ENCODE peak calls at places on chromosomes 12 and 14, in nine cellular contexts. Y, K, D, A, C, N, T, P and O are unnamed samples. For H3K9me3, the result is how much of the 10 kb centered on the place peaks cover.

GRCh38 chr14:79712302-79712950 is 498.9 kb downstream of the DIO2 start:
- DNase-seq in Y (no peak), K (peak), D (no peak), A (no peak), C (no peak), N (no peak), T (no peak), P (no peak), O (no peak)

GRCh38 chr14:22131749-22132476 is 457.1 kb downstream of the DAD1 start:
- DNase-seq in Y (no peak), K (peak), D (no peak), A (no peak), C (no peak), N (no peak), T (no peak), P (no peak), O (no peak)

GRCh38 chr12:102522768-102523167 is 42.4 kb upstream of the IGF1 start:
- DNase-seq in Y (no peak), K (no peak), D (no peak), A (no peak), C (no peak), N (no peak), T (no peak), P (no peak), O (no peak)

GRCh38 chr12:53295070-53295890 is at the start of gene PFDN5:
- DNase-seq in Y (peak), K (peak), D (peak), A (peak), C (peak), N (peak), T (peak), P (peak), O (peak)

GRCh38 chr12:50505945-50506344 is 1.2 kb downstream of the DIP2B start:
- DNase-seq in Y (peak), K (peak), D (no peak), A (peak), C (no peak), N (no peak), T (peak), P (no peak), O (no peak)

GRCh38 chr12:101941306-101942000 is 64.1 kb downstream of the DRAM1 start:
- DNase-seq in Y (no peak), K (no peak), D (no peak), A (no peak), C (no peak), N (no peak), T (peak), P (no peak), O (no peak)

GRCh38 chr12:87405918-87406317 is 623.3 kb downstream of the C12orf50 start:
- DNase-seq in Y (peak), K (no peak), D (no peak), A (no peak), C (no peak), N (no peak), T (no peak), P (no peak), O (no peak)

GRCh38 chr14:70856851-70857498 is 47.7 kb upstream of the MAP3K9 start:
- DNase-seq in Y (peak), K (no peak), D (no peak), A (no peak), C (no peak), N (no peak), T (peak), P (no peak), O (no peak)

GRCh38 chr12:116813271-116814041 is 67.8 kb downstream of the HRK start:
- DNase-seq in Y (no peak), K (no peak), D (peak), A (no peak), C (no peak), N (no peak), T (no peak), P (no peak), O (peak)

GRCh38 chr12:53005215-53005985 is 856 bp upstream of the EIF4B start:
- DNase-seq in Y (peak), K (peak), D (no peak), A (peak), C (peak), N (peak), T (peak), P (no peak), O (no peak)

GRCh38 chr12:49838973-49839633 is 3.8 kb downstream of the BCDIN3D start:
- DNase-seq in Y (peak), K (peak), D (peak), A (peak), C (no peak), N (no peak), T (peak), P (no peak), O (peak)

GRCh38 chr14:95697764-95698163 is 11.5 kb downstream of the TCL1B start:
- DNase-seq in Y (no peak), K (no peak), D (no peak), A (no peak), C (no peak), N (no peak), T (no peak), P (no peak), O (no peak)

GRCh38 chr14:53999061-53999488 is 42.5 kb upstream of the BMP4 start:
- DNase-seq in Y (peak), K (peak), D (no peak), A (peak), C (no peak), N (no peak), T (peak), P (peak), O (no peak)

GRCh38 chr14:30375280-30375892 is 183.6 kb upstream of the G2E3 start:
- DNase-seq in Y (peak), K (peak), D (peak), A (peak), C (no peak), N (peak), T (peak), P (no peak), O (no peak)

GRCh38 chr14:70472253-70473159 is 20.5 kb downstream of the ADAM21 start:
- DNase-seq in Y (no peak), K (no peak), D (no peak), A (no peak), C (no peak), N (no peak), T (no peak), P (no peak), O (no peak)

GRCh38 chr14:61547186-61548121 is 147.9 kb upstream of the HIF1A start:
- DNase-seq in Y (peak), K (no peak), D (no peak), A (peak), C (no peak), N (no peak), T (peak), P (no peak), O (peak)

GRCh38 chr12:53502983-53503728 is 2.1 kb downstream of the TARBP2 start:
- DNase-seq in Y (no peak), K (no peak), D (no peak), A (no peak), C (no peak), N (peak), T (no peak), P (no peak), O (no peak)

GRCh38 chr14:74890262-74890661 is 8.5 kb downstream of the DLST start:
- DNase-seq in Y (no peak), K (no peak), D (no peak), A (no peak), C (no peak), N (no peak), T (no peak), P (no peak), O (no peak)

GRCh38 chr14:22314183-22314820 is 274.7 kb downstream of the DAD1 start:
- DNase-seq in Y (peak), K (peak), D (peak), A (peak), C (no peak), N (peak), T (peak), P (no peak), O (no peak)

GRCh38 chr14:61472801-61473376 is 151.5 kb downstream of the PRKCH start:
- DNase-seq in Y (peak), K (no peak), D (no peak), A (no peak), C (no peak), N (no peak), T (peak), P (no peak), O (no peak)

GRCh38 chr12:108822458-108823205 is 34.8 kb downstream of the SSH1 start:
- DNase-seq in Y (peak), K (no peak), D (no peak), A (no peak), C (no peak), N (no peak), T (no peak), P (no peak), O (peak)

GRCh38 chr12:84058136-84058535 is 854.5 kb downstream of the SLC6A15 start:
- DNase-seq in Y (peak), K (peak), D (no peak), A (no peak), C (no peak), N (no peak), T (no peak), P (no peak), O (no peak)

GRCh38 chr12:75650989-75651695 is 139.7 kb upstream of the KRR1 start:
- DNase-seq in Y (peak), K (no peak), D (no peak), A (no peak), C (no peak), N (peak), T (no peak), P (no peak), O (no peak)

GRCh38 chr12:28202374-28203130 is 12.3 kb downstream of the CCDC91 start:
- DNase-seq in Y (no peak), K (no peak), D (no peak), A (peak), C (no peak), N (no peak), T (no peak), P (no peak), O (no peak)
- H3K9me3 ChIP-seq in Y (under half), K (under half), D (under half), A (under half), C (under half), N (under half), T (under half), P (under half), O (under half)

GRCh38 chr14:84546236-84546635 is 983.7 kb upstream of the FLRT2 start:
- DNase-seq in Y (no peak), K (no peak), D (no peak), A (no peak), C (no peak), N (no peak), T (no peak), P (no peak), O (no peak)
- H3K9me3 ChIP-seq in Y (under half), K (under half), D (under half), A (under half), C (under half), N (under half), T (under half), P (under half), O (under half)

GRCh38 chr14:82501554-82501953 is 967.9 kb upstream of the SEL1L start:
- DNase-seq in Y (no peak), K (no peak), D (no peak), A (peak), C (no peak), N (no peak), T (no peak), P (no peak), O (no peak)

GRCh38 chr14:82504894-82505293 is 971.2 kb upstream of the SEL1L start:
- DNase-seq in Y (no peak), K (no peak), D (no peak), A (no peak), C (no peak), N (no peak), T (no peak), P (no peak), O (no peak)

GRCh38 chr14:82502043-82502442 is 968.4 kb upstream of the SEL1L start:
- DNase-seq in Y (no peak), K (no peak), D (no peak), A (no peak), C (no peak), N (no peak), T (no peak), P (no peak), O (no peak)

DNA sequence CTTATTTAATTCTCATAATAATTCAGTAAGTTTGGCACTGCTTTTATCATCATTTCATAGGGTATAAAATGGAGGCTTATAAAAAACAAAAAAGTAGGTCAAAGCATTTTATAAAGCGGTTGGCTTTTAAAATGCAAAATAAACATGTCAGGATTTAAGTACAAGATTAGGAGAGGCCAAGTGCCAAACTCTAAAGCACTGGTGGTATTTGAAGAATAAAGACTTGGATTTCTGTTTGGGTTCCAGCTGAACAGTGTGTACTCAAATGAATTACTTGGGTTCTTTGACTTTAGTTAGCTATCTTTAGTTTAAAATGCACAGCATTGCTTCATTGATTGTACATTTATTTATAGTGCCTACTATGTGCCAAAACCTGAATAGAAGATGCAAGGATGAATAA is 966.6 kb upstream of the SEL1L start:
- DNase-seq in Y (no peak), K (no peak), D (no peak), A (no peak), C (no peak), N (no peak), T (no peak), P (no peak), O (no peak)
- H3K9me3 ChIP-seq in Y (under half), K (under half), D (under half), A (under half), C (under half), N (under half), T (under half), P (under half), O (under half)

GRCh38 chr14:101055776-101056374 is 152.4 kb upstream of the RTL1 start:
- DNase-seq in Y (no peak), K (no peak), D (no peak), A (no peak), C (no peak), N (no peak), T (no peak), P (peak), O (no peak)

GRCh38 chr14:101057394-101057793 is 153.9 kb upstream of the RTL1 start:
- DNase-seq in Y (no peak), K (no peak), D (no peak), A (no peak), C (no peak), N (no peak), T (no peak), P (no peak), O (no peak)

GRCh38 chr14:101060171-101060601 is 156.7 kb upstream of the RTL1 start:
- DNase-seq in Y (no peak), K (no peak), D (no peak), A (no peak), C (no peak), N (no peak), T (no peak), P (peak), O (no peak)

GRCh38 chr14:101056446-101056845 is 152.9 kb upstream of the RTL1 start:
- DNase-seq in Y (no peak), K (no peak), D (no peak), A (no peak), C (no peak), N (no peak), T (peak), P (no peak), O (no peak)

DNA sequence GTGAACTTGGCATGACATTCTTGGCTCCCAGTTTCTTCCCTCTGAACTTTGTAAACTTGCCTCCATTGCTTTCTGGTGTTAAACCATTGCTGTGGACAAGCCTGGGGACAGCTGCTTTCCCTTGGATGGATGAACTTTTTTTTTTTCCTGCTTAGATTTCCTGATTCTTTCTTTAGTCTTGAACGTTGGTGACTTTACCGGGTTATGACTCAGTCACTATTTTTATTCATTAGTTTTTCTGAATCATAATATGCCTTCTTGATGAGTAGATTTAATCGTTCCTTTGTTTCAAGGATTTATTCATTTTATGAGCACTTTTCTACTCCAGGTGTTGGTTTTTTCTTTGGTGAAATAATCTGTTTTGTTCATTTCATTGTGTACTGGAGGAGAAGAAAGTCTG is 155.0 kb upstream of the RTL1 start:
- DNase-seq in Y (no peak), K (no peak), D (no peak), A (no peak), C (no peak), N (no peak), T (peak), P (no peak), O (no peak)
- H3K9me3 ChIP-seq in Y (under half), K (under half), D (under half), A (under half), C (under half), N (under half), T (under half), P (under half), O (under half)

DNA sequence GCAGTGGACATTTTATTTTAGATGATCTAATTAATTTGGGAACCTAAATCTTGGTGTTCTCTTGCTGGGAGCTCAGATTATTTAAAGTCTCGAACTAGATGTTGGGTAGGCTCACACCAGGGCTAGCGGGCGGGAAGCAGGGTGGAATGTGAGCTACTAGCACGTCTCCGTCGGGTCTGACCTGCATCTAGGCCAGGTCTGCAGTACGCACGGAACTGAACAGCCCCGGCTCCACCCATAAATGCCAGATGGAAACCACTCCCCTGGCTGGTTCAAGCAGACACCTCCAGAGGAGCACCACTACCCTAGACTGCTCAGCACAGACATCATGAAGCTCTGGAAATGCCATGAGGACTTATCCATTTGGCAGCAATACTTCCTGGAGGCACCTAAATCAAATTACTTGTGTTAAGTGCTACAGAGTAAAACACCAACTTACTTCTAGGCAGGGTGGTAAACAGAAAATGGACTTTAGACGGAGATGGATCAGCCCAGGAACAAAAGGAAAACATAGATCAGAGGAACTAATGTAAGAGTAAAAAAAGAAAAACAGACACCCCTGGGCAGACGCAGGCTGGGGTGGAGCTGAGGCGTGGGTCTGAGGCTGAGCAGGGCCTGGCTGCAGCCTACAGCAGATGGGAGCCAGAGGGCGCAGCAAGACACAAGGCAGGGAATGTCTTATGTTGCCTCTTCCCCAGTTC is 10.2 kb downstream of the ZNF605 start:
- DNase-seq in Y (no peak), K (no peak), D (no peak), A (no peak), C (no peak), N (no peak), T (no peak), P (no peak), O (no peak)
- H3K9me3 ChIP-seq in Y (under half), K (under half), D (under half), A (under half), C (half or more), N (under half), T (under half), P (under half), O (under half)

DNA sequence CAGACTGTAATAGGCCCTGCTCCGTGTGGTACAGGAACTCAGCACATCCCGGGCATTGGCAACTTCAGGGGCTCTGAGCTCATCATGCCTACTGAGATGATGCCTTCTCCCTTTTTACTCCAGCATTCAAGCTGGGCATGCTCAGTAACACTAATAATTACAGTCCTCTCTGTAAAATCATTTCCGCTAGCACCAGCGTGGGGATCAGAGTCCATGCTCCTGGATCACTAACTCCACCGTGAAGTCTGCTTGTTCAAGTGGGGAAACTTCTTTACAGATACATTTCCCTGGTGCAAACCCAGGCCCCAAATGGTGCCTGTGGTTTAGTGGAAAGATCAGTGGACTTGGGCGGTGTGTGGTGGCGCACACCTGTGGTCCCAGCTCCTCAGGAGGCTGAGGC is 16.7 kb downstream of the CLSTN3 start:
- DNase-seq in Y (no peak), K (no peak), D (no peak), A (no peak), C (peak), N (no peak), T (no peak), P (no peak), O (no peak)
- H3K9me3 ChIP-seq in Y (under half), K (under half), D (under half), A (under half), C (under half), N (under half), T (under half), P (under half), O (under half)